ENCODE peak calls at places on chromosomes 11 and 22, in seven cellular contexts. E, B, T, Q, W, C and Y are unnamed samples.

GRCh38 chr11:128664286-128664685 is 29.6 kb upstream of the FLI1 start:
- DNase-seq in E (no peak), B (no peak), T (no peak), W (no peak), Q (no peak), C (no peak), Y (no peak)

GRCh38 chr11:17915500-17916143 is 97.2 kb downstream of the SERGEF start:
- DNase-seq in B (no peak), C (no peak), T (no peak), Q (no peak), W (no peak), E (no peak), Y (no peak)

GRCh38 chr22:45997775-45998637 is 21.0 kb upstream of the WNT7B start:
- DNase-seq in W (no peak), B (no peak), C (no peak), E (no peak), T (no peak), Q (no peak), Y (no peak)

GRCh38 chr11:11179239-11179638 is 173.8 kb downstream of the CSNK2A3 start:
- DNase-seq in B (no peak), Q (peak), W (peak), C (no peak), E (peak), T (no peak), Y (peak)

GRCh38 chr22:25201557-25202273 is 2.1 kb downstream of the CRYBB3 start:
- DNase-seq in W (no peak), Q (no peak), C (no peak), B (no peak), E (no peak), T (no peak), Y (no peak)

GRCh38 chr11:32433249-32434115 is 1.9 kb downstream of the WT1 start:
- DNase-seq in W (no peak), T (no peak), Q (no peak), C (no peak), E (no peak), B (no peak), Y (no peak)

GRCh38 chr11:57529012-57529411 is 1.5 kb downstream of the TIMM10 start:
- DNase-seq in Q (no peak), T (no peak), E (no peak), W (no peak), C (no peak), B (no peak), Y (peak)

GRCh38 chr22:36860821-36861659 is at the start of gene NCF4:
- DNase-seq in Q (no peak), T (no peak), E (no peak), C (no peak), W (no peak), B (peak), Y (no peak)

GRCh38 chr11:36192723-36193619 is 96.3 kb downstream of the COMMD9 start:
- DNase-seq in E (no peak), T (no peak), W (no peak), B (no peak), C (no peak), Q (no peak), Y (no peak)

GRCh38 chr11:117020873-117021564 is 77.2 kb downstream of the SIK3 start:
- DNase-seq in B (no peak), W (no peak), E (no peak), T (no peak), Q (no peak), C (no peak), Y (no peak)

GRCh38 chr11:117022526-117022925 is 75.7 kb downstream of the SIK3 start:
- DNase-seq in Q (no peak), W (no peak), C (no peak), B (no peak), E (no peak), T (no peak), Y (no peak)

GRCh38 chr11:117017456-117017855 is 80.8 kb downstream of the SIK3 start:
- DNase-seq in W (no peak), T (no peak), E (no peak), C (no peak), B (no peak), Q (no peak), Y (no peak)

GRCh38 chr11:117019871-117020270 is 78.4 kb downstream of the SIK3 start:
- DNase-seq in E (no peak), B (no peak), C (no peak), T (no peak), Q (no peak), W (no peak), Y (no peak)

GRCh38 chr11:117020287-117020686 is 77.9 kb downstream of the SIK3 start:
- DNase-seq in E (no peak), C (no peak), Q (no peak), T (peak), B (no peak), W (no peak), Y (no peak)
- TF ChIP-seq CTCF in E (no peak), C (no peak), Q (no peak), T (no peak), B (no peak), W (no peak), Y (no peak)

DNA sequence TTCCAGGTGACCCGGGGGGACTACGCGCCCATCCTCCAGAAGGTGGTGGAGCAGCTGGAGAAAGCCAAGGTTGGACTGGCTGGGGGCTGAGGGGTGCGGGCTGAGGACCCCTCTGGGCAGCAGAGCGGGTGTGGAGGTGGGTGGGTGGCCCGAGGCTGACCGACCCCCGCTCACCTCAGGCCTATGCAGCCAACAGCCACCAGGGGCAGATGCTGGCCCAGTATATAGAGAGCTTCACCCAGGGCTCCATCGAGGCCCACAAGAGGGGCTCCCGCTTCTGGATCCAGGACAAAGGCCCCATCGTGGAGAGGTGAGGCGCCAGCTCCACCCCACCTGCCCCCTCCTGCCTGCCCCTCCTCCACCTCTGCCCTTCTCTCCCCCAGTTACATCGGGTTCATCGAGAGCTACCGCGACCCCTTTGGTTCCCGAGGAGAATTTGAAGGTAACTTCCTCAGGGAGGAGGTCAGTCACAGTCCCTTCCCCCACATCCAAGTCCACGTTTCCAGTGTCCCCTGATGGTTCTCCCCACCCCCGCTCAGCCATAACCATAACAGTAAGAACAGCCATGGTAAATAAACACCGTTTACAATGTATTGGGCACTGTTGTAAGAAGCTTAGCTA is 11.2 kb downstream of the DPP3 start:
- DNase-seq in B (no peak), C (no peak), T (no peak), E (no peak), W (no peak), Q (no peak), Y (no peak)
- TF ChIP-seq CTCF in B (peak), C (peak), T (no peak), E (peak), W (peak), Q (peak), Y (peak)

DNA sequence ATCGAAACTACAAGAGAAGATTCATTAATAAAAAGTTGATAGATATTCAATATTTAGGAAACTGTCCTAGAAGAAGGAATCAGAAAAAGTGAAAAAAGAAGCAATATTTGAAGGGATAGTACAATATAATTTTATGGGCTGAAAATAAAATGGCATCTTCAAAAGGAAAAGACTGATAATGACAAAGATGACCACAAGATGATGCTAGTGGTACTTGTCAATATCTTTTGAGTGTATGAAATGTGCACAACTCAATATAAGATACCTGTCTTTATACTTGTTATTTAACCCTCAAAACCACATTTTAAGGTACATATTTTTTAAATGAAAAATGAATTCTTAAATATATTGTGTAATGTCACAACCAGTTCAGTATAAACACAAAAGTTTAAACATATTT is 1059.6 kb upstream of the RAG2 start:
- DNase-seq in T (no peak), Q (no peak), W (peak), B (no peak), C (no peak), E (no peak), Y (peak)
- TF ChIP-seq CTCF in T (no peak), Q (peak), W (peak), B (no peak), C (peak), E (peak), Y (peak)

GRCh38 chr11:125111341-125112234 is at the start of gene TMEM218:
- DNase-seq in Q (peak), E (peak), C (peak), W (peak), T (peak), B (peak), Y (peak)

GRCh38 chr11:125110996-125111340 is 458 bp downstream of the TMEM218 start:
- DNase-seq in W (no peak), B (no peak), E (no peak), Q (no peak), C (no peak), T (no peak), Y (peak)

GRCh38 chr11:125117429-125117828 is 6.0 kb upstream of the TMEM218 start:
- DNase-seq in B (no peak), Q (no peak), W (no peak), C (no peak), T (no peak), E (no peak), Y (no peak)

GRCh38 chr11:125112235-125112604 is 794 bp upstream of the TMEM218 start:
- DNase-seq in B (no peak), C (no peak), E (no peak), W (no peak), Q (no peak), T (no peak), Y (no peak)

DNA sequence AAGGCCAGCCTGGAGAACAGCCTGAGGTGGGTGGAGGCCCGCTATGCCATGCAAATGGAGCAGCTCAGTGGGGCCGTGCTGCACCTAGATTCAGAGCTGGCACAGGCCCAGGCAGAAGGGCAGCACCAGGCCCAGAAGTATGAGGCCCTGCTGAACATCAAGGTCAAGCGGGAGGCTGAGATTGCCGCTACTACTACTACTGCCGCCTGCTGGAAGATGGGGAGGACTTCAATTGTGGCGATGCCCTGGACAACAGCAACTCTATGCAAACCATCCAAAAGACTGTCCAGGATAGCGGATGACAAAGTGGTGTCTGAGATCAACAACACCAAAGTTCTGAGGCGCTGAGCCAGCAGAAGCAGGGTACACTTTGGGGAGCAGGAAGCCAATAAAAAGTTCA is 3.1 kb upstream of the TMEM218 start:
- DNase-seq in Q (no peak), T (no peak), C (no peak), E (no peak), W (no peak), B (no peak), Y (no peak)
- TF ChIP-seq CTCF in Q (peak), T (no peak), C (no peak), E (no peak), W (peak), B (no peak), Y (no peak)

DNA sequence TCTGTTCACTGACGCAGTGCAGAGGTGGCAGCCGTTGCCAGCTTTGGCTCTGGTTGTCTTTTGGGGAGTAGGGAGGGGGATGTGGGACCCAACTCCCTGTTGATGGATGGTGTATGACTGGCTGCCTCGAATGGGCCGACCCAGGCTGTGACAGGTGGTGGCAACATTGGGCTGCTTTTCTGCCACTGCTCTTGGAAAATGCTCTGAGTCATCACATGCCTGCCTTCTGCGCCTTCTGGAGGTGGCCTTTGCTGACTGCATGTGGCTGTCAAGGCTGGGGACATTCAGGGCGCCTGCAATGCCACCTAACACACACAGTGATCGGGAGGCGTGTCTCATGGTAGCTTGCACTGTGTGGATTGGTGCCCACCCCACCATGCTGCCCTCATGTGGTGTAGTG is 27.1 kb upstream of the B3GAT1 start:
- DNase-seq in W (no peak), B (no peak), E (no peak), T (no peak), Q (no peak), C (no peak), Y (no peak)
- TF ChIP-seq CTCF in W (no peak), B (no peak), E (no peak), T (no peak), Q (no peak), C (no peak), Y (no peak)

DNA sequence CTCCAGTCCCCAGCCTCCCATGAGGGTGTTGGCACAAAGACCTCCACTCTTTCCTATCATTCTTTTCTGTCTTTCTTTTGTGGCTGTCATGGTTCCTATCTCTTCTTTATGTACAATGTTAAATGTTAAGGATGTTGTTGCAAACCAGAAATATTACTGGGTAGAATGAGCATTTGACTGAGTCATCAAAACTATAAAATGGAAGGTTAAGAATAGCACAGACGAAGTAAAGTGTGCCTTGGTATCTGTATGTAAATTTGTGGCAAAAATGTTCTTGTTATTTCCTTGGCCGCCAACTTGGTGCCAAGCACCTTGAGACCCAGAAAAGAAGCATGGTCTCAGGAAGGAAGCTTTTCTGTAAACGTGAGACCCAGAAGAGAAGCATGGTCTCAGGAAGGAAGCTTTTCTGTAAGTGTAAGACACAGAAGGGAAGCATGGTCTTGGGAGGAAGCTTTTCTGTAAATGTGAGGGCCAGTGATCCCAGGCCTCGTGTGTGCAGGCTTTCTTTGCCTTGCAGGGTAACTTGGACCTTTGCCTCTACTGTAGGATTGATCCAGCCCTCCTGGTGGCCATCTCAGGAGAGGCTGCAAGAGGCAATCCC is 6.7 kb upstream of the PKP3 start:
- DNase-seq in Q (no peak), E (no peak), C (no peak), B (no peak), W (no peak), T (no peak), Y (no peak)
- TF ChIP-seq CTCF in Q (no peak), E (peak), C (no peak), B (no peak), W (no peak), T (no peak), Y (no peak)

GRCh38 chr11:3195251-3196160 is 23.1 kb downstream of the MRGPRG start:
- DNase-seq in B (no peak), W (peak), T (no peak), C (no peak), E (no peak), Q (no peak), Y (peak)
- TF ChIP-seq CTCF in B (peak), W (peak), T (no peak), C (peak), E (peak), Q (peak), Y (peak)

GRCh38 chr22:49549256-49549655 is 278.4 kb downstream of the BRD1 start:
- DNase-seq in C (no peak), B (no peak), Q (no peak), W (no peak), E (no peak), T (no peak), Y (no peak)

GRCh38 chr22:49546811-49547585 is 280.7 kb downstream of the BRD1 start:
- DNase-seq in Q (no peak), B (no peak), T (no peak), E (no peak), W (no peak), C (no peak), Y (no peak)

GRCh38 chr22:49547751-49548239 is 279.9 kb downstream of the BRD1 start:
- DNase-seq in E (no peak), W (no peak), B (no peak), T (no peak), C (no peak), Q (no peak), Y (no peak)

GRCh38 chr22:49549851-49550430 is 277.7 kb downstream of the BRD1 start:
- DNase-seq in B (no peak), C (no peak), T (no peak), Q (no peak), E (no peak), W (no peak), Y (no peak)

DNA sequence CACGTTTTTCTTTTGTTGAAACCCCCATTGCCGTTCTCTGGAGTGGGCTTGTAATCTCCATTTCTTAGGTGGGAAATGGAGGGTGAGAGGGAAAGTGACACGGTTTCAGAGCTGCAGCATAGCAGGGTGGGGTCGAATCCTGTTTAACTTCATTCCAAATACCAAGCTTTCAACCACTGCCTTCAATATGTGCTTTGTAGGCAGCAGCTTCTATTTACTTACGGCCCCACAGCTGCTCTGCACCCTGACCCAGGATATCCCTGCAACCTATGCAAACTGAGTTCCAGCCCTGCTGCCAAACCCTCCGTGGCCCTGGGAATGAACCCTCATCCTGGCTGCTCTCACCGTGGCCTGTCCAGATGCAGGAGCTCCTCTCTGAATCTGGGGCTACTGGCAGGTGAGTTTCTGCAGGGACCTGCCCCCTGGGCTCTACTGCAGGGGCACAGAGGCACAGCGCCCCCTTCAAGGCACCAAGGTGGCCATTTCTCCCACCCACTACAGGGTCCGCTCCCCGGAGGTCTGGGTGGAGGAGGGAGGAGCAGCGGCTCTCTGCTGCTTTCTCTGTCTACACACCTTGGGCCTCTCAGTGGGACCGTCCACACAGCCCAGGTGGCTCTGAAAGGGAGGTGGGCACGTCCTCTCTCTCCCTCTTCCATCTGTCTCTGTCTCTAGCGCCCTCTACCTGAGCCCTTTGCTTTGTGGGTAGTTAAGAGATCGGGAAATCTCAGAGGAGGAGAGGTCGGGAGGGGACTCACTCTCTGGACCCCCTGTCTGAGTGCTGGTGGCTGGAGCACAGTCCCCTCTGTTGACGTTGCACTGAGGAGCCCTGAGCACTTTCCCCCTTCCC is 279.1 kb downstream of the BRD1 start:
- DNase-seq in B (no peak), Q (no peak), W (no peak), E (no peak), C (no peak), T (no peak), Y (no peak)
- TF ChIP-seq CTCF in B (no peak), Q (no peak), W (no peak), E (no peak), C (no peak), T (no peak), Y (no peak)

GRCh38 chr11:100573911-100574513 is 113.1 kb upstream of the ARHGAP42 start:
- DNase-seq in B (no peak), W (no peak), Q (peak), C (peak), E (no peak), T (no peak), Y (no peak)

GRCh38 chr11:100578966-100579365 is 108.1 kb upstream of the ARHGAP42 start:
- DNase-seq in C (no peak), Q (no peak), W (peak), B (no peak), T (no peak), E (no peak), Y (peak)

GRCh38 chr11:100576044-100577021 is 110.8 kb upstream of the ARHGAP42 start:
- DNase-seq in Q (peak), E (no peak), C (no peak), T (no peak), B (peak), W (peak), Y (peak)

DNA sequence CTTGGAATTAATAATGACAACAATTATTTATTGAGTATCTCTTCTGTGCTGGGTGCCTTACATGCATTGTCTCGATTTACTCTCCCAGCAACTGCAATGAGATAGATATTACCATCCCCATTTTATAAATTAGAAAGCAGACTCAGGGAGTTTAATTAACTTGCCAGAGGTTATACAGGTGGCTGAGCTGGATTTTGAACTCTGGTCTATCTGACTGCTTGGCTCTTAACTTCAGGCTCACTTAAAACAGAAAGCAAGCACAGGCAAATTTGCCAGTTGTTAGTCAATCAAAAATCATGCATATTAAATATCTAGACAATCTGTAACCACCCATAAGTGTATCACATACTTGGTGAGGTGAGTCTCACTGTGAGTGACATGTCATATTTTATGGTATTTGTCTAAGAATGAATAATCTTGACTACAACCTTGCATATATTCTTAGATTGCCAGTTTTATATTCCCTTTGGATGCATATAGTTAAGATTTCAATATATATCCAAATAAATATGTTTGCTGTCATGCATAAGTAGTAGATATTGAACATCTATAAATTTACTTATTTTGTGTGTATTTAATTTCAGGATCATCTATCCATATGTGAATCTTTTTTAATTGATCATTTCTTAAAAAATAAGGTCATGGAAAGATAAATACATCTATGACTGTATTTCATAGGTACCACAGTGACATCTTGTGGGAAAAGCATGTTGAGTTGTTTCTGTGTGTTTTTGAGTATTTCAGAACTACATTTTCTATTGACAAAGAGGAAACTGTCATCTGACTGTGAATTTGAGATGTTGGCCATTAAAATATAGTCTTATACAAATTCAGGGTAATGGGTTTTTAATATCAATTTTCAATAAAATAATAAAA is 112.0 kb upstream of the ARHGAP42 start:
- DNase-seq in B (no peak), T (no peak), Q (no peak), C (no peak), W (peak), E (no peak), Y (peak)
- TF ChIP-seq CTCF in B (no peak), T (no peak), Q (peak), C (peak), W (peak), E (peak), Y (peak)

GRCh38 chr22:31241936-31242335 is 29.8 kb downstream of the LIMK2 start:
- DNase-seq in C (no peak), Q (peak), B (no peak), E (peak), W (peak), T (no peak), Y (no peak)
- TF ChIP-seq CTCF in C (peak), Q (peak), B (no peak), E (peak), W (peak), T (no peak), Y (no peak)